ENCODE peak calls at places on chromosome 22, in ten cellular contexts. One of them, this sample, is unnamed.
A peak's percentile ranks its signal among the peaks of the same experiment; 100 is the strongest.

GRCh38 chr22:24146791-24147353 is 34.4 kb upstream of the SUSD2 start:
- DNase-seq in SW 1271: peak; percentile 9
- DNase-seq in NCI-H510A: no peak
- DNase-seq in psoas muscle: no peak
- DNase-seq in stimulated activated CD4-positive, alpha-beta T cell treated with anti-CD3 and anti-CD28 coated beads, Interleukin-1b, Interleukin-23, amount 100 ng/mL, for 24 hours: no peak
- DNase-seq in activated CD8-positive, alpha-beta memory T cell treated with anti-CD3 and anti-CD28 coated beads for 24 hours: no peak
- DNase-seq in kidney tubule cell: peak; percentile 33
- DNase-seq in fibroblast of mammary gland: peak; percentile 77
- DNase-seq in activated gamma-delta T cell treated with anti-CD3 and anti-CD28 coated beads, Interleukin-2, amount 50 U/mL, for 16 hours: no peak
- DNase-seq in nephron progenitor cell: no peak
- DNase-seq in this sample: peak; percentile 64

GRCh38 chr22:26912985-26913384 is 255.6 kb downstream of the MIAT start:
- DNase-seq in psoas muscle: no peak
- DNase-seq in activated CD8-positive, alpha-beta memory T cell treated with anti-CD3 and anti-CD28 coated beads for 24 hours: no peak
- DNase-seq in fibroblast of mammary gland: no peak
- DNase-seq in nephron progenitor cell: no peak
- DNase-seq in stimulated activated CD4-positive, alpha-beta T cell treated with anti-CD3 and anti-CD28 coated beads, Interleukin-1b, Interleukin-23, amount 100 ng/mL, for 24 hours: no peak
- DNase-seq in SW 1271: no peak
- DNase-seq in activated gamma-delta T cell treated with anti-CD3 and anti-CD28 coated beads, Interleukin-2, amount 50 U/mL, for 16 hours: no peak
- DNase-seq in kidney tubule cell: no peak
- DNase-seq in NCI-H510A: no peak
- DNase-seq in this sample: no peak

GRCh38 chr22:30488121-30488520 is 16.3 kb upstream of the SEC14L3 start:
- DNase-seq in fibroblast of mammary gland: no peak
- DNase-seq in nephron progenitor cell: no peak
- DNase-seq in activated CD8-positive, alpha-beta memory T cell treated with anti-CD3 and anti-CD28 coated beads for 24 hours: no peak
- DNase-seq in kidney tubule cell: no peak
- DNase-seq in psoas muscle: no peak
- DNase-seq in activated gamma-delta T cell treated with anti-CD3 and anti-CD28 coated beads, Interleukin-2, amount 50 U/mL, for 16 hours: no peak
- DNase-seq in SW 1271: no peak
- DNase-seq in stimulated activated CD4-positive, alpha-beta T cell treated with anti-CD3 and anti-CD28 coated beads, Interleukin-1b, Interleukin-23, amount 100 ng/mL, for 24 hours: no peak
- DNase-seq in NCI-H510A: no peak
- DNase-seq in this sample: no peak

GRCh38 chr22:42070517-42071422 is at the start of gene NAGA:
- DNase-seq in activated gamma-delta T cell treated with anti-CD3 and anti-CD28 coated beads, Interleukin-2, amount 50 U/mL, for 16 hours: peak; percentile 84
- DNase-seq in nephron progenitor cell: peak; percentile 94
- DNase-seq in SW 1271: peak; percentile 94
- DNase-seq in psoas muscle: peak; percentile 96
- DNase-seq in fibroblast of mammary gland: peak; percentile 95
- DNase-seq in stimulated activated CD4-positive, alpha-beta T cell treated with anti-CD3 and anti-CD28 coated beads, Interleukin-1b, Interleukin-23, amount 100 ng/mL, for 24 hours: peak; percentile 63
- DNase-seq in kidney tubule cell: peak; percentile 96
- DNase-seq in activated CD8-positive, alpha-beta memory T cell treated with anti-CD3 and anti-CD28 coated beads for 24 hours: peak; percentile 93
- DNase-seq in NCI-H510A: peak; percentile 87
- DNase-seq in this sample: peak; percentile 99

GRCh38 chr22:23829845-23830372 is 8.9 kb downstream of the DERL3 start:
- DNase-seq in SW 1271: no peak
- DNase-seq in psoas muscle: no peak
- DNase-seq in NCI-H510A: no peak
- DNase-seq in stimulated activated CD4-positive, alpha-beta T cell treated with anti-CD3 and anti-CD28 coated beads, Interleukin-1b, Interleukin-23, amount 100 ng/mL, for 24 hours: no peak
- DNase-seq in fibroblast of mammary gland: peak; percentile 94
- DNase-seq in activated gamma-delta T cell treated with anti-CD3 and anti-CD28 coated beads, Interleukin-2, amount 50 U/mL, for 16 hours: no peak
- DNase-seq in activated CD8-positive, alpha-beta memory T cell treated with anti-CD3 and anti-CD28 coated beads for 24 hours: no peak
- DNase-seq in kidney tubule cell: no peak
- DNase-seq in nephron progenitor cell: no peak
- DNase-seq in this sample: peak; percentile 84

GRCh38 chr22:47022475-47022874 is 260.0 kb downstream of the TBC1D22A start:
- DNase-seq in activated gamma-delta T cell treated with anti-CD3 and anti-CD28 coated beads, Interleukin-2, amount 50 U/mL, for 16 hours: no peak
- DNase-seq in NCI-H510A: no peak
- DNase-seq in kidney tubule cell: no peak
- DNase-seq in psoas muscle: no peak
- DNase-seq in SW 1271: no peak
- DNase-seq in activated CD8-positive, alpha-beta memory T cell treated with anti-CD3 and anti-CD28 coated beads for 24 hours: no peak
- DNase-seq in fibroblast of mammary gland: no peak
- DNase-seq in stimulated activated CD4-positive, alpha-beta T cell treated with anti-CD3 and anti-CD28 coated beads, Interleukin-1b, Interleukin-23, amount 100 ng/mL, for 24 hours: no peak
- DNase-seq in nephron progenitor cell: no peak
- DNase-seq in this sample: no peak

GRCh38 chr22:23034621-23035556 is 35.4 kb upstream of the GNAZ start:
- DNase-seq in psoas muscle: no peak
- DNase-seq in nephron progenitor cell: no peak
- DNase-seq in kidney tubule cell: no peak
- DNase-seq in stimulated activated CD4-positive, alpha-beta T cell treated with anti-CD3 and anti-CD28 coated beads, Interleukin-1b, Interleukin-23, amount 100 ng/mL, for 24 hours: no peak
- DNase-seq in NCI-H510A: no peak
- DNase-seq in activated CD8-positive, alpha-beta memory T cell treated with anti-CD3 and anti-CD28 coated beads for 24 hours: no peak
- DNase-seq in activated gamma-delta T cell treated with anti-CD3 and anti-CD28 coated beads, Interleukin-2, amount 50 U/mL, for 16 hours: no peak
- DNase-seq in SW 1271: no peak
- DNase-seq in fibroblast of mammary gland: no peak
- DNase-seq in this sample: no peak

GRCh38 chr22:28882878-28883656 is at the start of gene ZNRF3:
- DNase-seq in stimulated activated CD4-positive, alpha-beta T cell treated with anti-CD3 and anti-CD28 coated beads, Interleukin-1b, Interleukin-23, amount 100 ng/mL, for 24 hours: peak; percentile 96
- DNase-seq in NCI-H510A: peak; percentile 59
- DNase-seq in psoas muscle: peak; percentile 94
- DNase-seq in kidney tubule cell: peak; percentile 94
- DNase-seq in activated CD8-positive, alpha-beta memory T cell treated with anti-CD3 and anti-CD28 coated beads for 24 hours: peak; percentile 95
- DNase-seq in fibroblast of mammary gland: peak; percentile 89
- DNase-seq in SW 1271: peak; percentile 68
- DNase-seq in nephron progenitor cell: peak; percentile 96
- DNase-seq in activated gamma-delta T cell treated with anti-CD3 and anti-CD28 coated beads, Interleukin-2, amount 50 U/mL, for 16 hours: peak; percentile 83
- DNase-seq in this sample: peak; percentile 93

GRCh38 chr22:19655399-19655798 is 58.9 kb upstream of the SEPTIN5 start:
- DNase-seq in activated CD8-positive, alpha-beta memory T cell treated with anti-CD3 and anti-CD28 coated beads for 24 hours: no peak
- DNase-seq in psoas muscle: no peak
- DNase-seq in SW 1271: no peak
- DNase-seq in kidney tubule cell: no peak
- DNase-seq in stimulated activated CD4-positive, alpha-beta T cell treated with anti-CD3 and anti-CD28 coated beads, Interleukin-1b, Interleukin-23, amount 100 ng/mL, for 24 hours: no peak
- DNase-seq in activated gamma-delta T cell treated with anti-CD3 and anti-CD28 coated beads, Interleukin-2, amount 50 U/mL, for 16 hours: no peak
- DNase-seq in fibroblast of mammary gland: no peak
- DNase-seq in NCI-H510A: no peak
- DNase-seq in nephron progenitor cell: no peak
- DNase-seq in this sample: no peak